ENCODE peak calls at places on chromosomes 16 and 17, in four cellular contexts. G is tibial nerve, R is Panc1, U is breast epithelium. J is an unnamed sample.
A peak's percentile ranks its signal among the peaks of the same experiment; 100 is the strongest.

GRCh38 chr16:1003551-1004347 is 22.2 kb downstream of the SOX8 start:
- DNase-seq in G (no peak), R (no peak), U (no peak), J (no peak)

GRCh38 chr16:11393366-11393765 is 48.1 kb downstream of the RMI2 start:
- DNase-seq in G (no peak), R (no peak), U (no peak), J (no peak)

GRCh38 chr16:30342751-30343490 is 12.2 kb downstream of the CD2BP2 start:
- DNase-seq in G (no peak), R (no peak), U (no peak), J (no peak)

GRCh38 chr17:72219136-72219823 is 98.5 kb downstream of the SOX9 start:
- DNase-seq in G (no peak), R (no peak), U (no peak), J (no peak)

GRCh38 chr17:56594528-56595418 is 1.3 kb downstream of the NOG start:
- DNase-seq in G (no peak), R (no peak), U (no peak), J (peak; percentile 35)

GRCh38 chr17:45341389-45342158 is 24.8 kb upstream of the MAP3K14 start:
- DNase-seq in G (peak; percentile 59), R (no peak), U (peak; percentile 52), J (peak; percentile 69)

GRCh38 chr16:68825427-68825826 is 17.9 kb upstream of the TANGO6 start:
- DNase-seq in G (no peak), R (no peak), U (no peak), J (no peak)

GRCh38 chr17:32487460-32488176 is 825 bp downstream of the CDK5R1 start:
- DNase-seq in G (no peak), R (no peak), U (no peak), J (no peak)

GRCh38 chr17:45311762-45312476 is 4.9 kb downstream of the MAP3K14 start:
- DNase-seq in G (no peak), R (no peak), U (no peak), J (peak; percentile 68)

GRCh38 chr17:46978489-46979022 is 497 bp downstream of the RPRML start:
- DNase-seq in G (no peak), R (no peak), U (no peak), J (no peak)

GRCh38 chr17:14437176-14437575 is 136.3 kb downstream of the HS3ST3B1 start:
- DNase-seq in G (no peak), R (no peak), U (no peak), J (no peak)

GRCh38 chr16:19926449-19927390 is 42.1 kb upstream of the GPRC5B start:
- DNase-seq in G (no peak), R (no peak), U (no peak), J (no peak)

GRCh38 chr16:79088971-79089370 is 511.6 kb downstream of the MAF start:
- DNase-seq in G (no peak), R (no peak), U (no peak), J (no peak)

GRCh38 chr17:82985973-82986372 is 93.4 kb upstream of the METRNL start:
- DNase-seq in G (no peak), R (no peak), U (no peak), J (no peak)

GRCh38 chr16:79648846-79649245 is 48.3 kb upstream of the MAF start:
- DNase-seq in G (no peak), R (no peak), U (no peak), J (no peak)

GRCh38 chr17:44095647-44096496 is 25.3 kb downstream of the G6PC3 start:
- DNase-seq in G (peak; percentile 51), R (no peak), U (no peak), J (peak; percentile 82)
- H3K4me3 ChIP-seq in G (peak overlapping the region; percentile 45), R (no peak overlapping the region), U (peak overlapping the region; percentile 24), J (peak overlapping the region; percentile 56)

DNA sequence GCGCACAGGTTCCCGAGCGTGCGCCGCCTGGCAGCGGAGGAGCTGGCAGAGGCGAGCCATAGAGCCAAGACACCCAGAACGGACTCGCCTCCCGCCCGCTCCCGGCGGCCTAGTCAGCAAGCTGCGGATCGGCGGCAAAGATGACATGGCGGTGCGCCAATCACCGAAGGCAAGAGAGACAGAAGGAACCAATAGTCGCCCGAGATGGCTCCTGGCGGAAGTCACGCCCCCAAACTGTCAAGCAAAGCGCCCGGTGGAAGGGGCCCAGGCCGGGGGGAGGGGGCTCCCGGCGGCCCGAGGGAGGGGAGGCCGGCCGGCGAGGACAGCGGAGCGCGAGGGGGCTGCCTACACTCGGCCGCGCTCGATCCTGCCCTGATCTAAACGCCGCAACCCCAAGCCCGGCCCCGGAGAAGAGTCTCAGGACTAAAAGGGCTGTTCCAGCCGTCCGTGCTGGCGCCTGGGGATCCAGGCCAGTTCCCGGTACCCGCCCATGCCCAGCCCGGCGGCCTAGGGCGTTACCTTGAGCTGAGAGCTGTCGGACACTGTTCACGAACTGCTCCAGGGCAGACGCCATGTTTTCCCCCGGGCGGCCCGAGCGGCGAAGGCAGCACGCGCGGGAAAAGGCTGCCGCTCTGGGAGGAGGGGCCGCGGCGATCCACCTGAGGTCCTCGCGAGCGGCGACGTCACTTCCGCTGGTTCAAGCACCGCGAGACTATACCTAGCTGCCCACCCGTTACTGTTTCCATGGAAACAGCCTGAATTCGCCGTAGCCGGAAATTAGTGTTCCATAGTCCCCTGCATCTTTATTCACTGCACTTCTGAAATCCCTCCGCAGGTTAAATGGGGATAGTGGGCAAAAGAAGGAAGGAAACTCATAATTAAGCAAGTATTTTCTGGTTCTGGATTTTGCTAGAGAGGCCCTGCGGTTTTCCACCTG is at the start of gene COPS3:
- DNase-seq in G (peak; percentile 98), R (peak; percentile 82), U (peak; percentile 98), J (peak; percentile 99)
- TF ChIP-seq CTCF in G (no peak), R (no peak), U (no peak), J (no peak)

GRCh38 chr17:29150191-29150590 is 30.0 kb downstream of the MYO18A start:
- DNase-seq in G (no peak), R (no peak), U (peak; percentile 70), J (no peak)
- H3K27ac ChIP-seq in G (peak overlapping the region; percentile 92), R (peak overlapping the region; percentile 97), U (peak overlapping the region; percentile 82), J (peak overlapping the region; percentile 80)

GRCh38 chr17:28334176-28334575 is 1.1 kb downstream of the IFT20 start:
- DNase-seq in G (no peak), R (no peak), U (no peak), J (no peak)
- H3K4me3 ChIP-seq in G (peak overlapping the region; percentile 81), R (peak overlapping the region; percentile 95), U (no peak overlapping the region), J (peak overlapping the region; percentile 86)

GRCh38 chr16:87653234-87653633 is 50.9 kb downstream of the JPH3 start:
- DNase-seq in G (no peak), R (no peak), U (no peak), J (no peak)
- TF ChIP-seq CTCF in G (no peak), R (peak; percentile 69), U (no peak), J (no peak)

GRCh38 chr17:17813055-17813724 is 23.6 kb downstream of the SREBF1 start:
- DNase-seq in G (no peak), R (no peak), U (no peak), J (peak; percentile 12)

GRCh38 chr17:17810374-17811248 is 26.2 kb downstream of the SREBF1 start:
- DNase-seq in G (peak; percentile 36), R (no peak), U (no peak), J (no peak)

GRCh38 chr17:17812211-17813054 is 24.4 kb downstream of the SREBF1 start:
- DNase-seq in G (peak; percentile 85), R (no peak), U (peak; percentile 79), J (peak; percentile 77)

GRCh38 chr17:17809527-17810373 is 27.0 kb downstream of the SREBF1 start:
- DNase-seq in G (peak; percentile 36), R (no peak), U (peak; percentile 76), J (peak; percentile 69)

DNA sequence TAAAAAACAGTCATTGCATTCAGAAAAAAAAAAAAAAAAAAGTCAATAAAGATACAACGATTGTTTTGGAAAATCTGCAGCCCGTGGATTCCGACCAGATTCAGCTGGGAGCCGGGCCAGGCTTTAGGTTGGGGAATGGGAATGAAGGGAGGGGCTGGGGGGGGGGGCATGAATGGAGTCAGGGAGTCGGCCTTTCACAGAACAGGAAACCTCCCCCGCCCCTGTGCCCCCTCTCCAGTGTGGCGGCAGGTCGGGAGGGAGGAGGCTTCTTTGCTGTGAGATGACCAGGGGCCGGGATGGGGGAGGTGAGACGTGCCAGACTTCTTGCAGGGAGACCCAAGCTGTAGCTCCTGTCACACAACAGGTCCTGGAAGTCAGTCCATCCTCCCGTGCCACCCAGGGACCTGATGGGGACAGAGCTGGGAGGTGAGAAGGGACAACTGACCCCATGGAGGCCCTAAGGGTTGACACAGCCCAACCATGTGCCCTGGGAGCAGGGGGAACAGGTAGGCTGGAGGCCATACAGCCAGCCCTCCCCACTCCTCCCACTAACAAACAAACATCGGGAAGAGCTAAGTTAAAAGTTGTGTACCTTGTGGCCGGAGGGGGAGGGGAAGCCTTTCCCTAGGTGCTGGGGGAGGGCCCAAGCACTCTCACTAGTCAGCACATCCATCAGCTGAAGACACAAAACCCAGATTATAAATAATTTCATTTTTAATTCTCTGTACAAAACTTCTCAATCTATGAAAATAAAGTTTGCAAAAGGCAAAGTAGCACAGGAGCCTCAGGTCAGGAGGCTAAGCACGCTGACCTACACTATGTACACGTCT is 25.2 kb downstream of the SREBF1 start:
- DNase-seq in G (no peak), R (no peak), U (peak; percentile 74), J (no peak)
- H3K27ac ChIP-seq in G (peak overlapping the region; percentile 62), R (peak overlapping the region; percentile 73), U (peak overlapping the region; percentile 52), J (no peak overlapping the region)

DNA sequence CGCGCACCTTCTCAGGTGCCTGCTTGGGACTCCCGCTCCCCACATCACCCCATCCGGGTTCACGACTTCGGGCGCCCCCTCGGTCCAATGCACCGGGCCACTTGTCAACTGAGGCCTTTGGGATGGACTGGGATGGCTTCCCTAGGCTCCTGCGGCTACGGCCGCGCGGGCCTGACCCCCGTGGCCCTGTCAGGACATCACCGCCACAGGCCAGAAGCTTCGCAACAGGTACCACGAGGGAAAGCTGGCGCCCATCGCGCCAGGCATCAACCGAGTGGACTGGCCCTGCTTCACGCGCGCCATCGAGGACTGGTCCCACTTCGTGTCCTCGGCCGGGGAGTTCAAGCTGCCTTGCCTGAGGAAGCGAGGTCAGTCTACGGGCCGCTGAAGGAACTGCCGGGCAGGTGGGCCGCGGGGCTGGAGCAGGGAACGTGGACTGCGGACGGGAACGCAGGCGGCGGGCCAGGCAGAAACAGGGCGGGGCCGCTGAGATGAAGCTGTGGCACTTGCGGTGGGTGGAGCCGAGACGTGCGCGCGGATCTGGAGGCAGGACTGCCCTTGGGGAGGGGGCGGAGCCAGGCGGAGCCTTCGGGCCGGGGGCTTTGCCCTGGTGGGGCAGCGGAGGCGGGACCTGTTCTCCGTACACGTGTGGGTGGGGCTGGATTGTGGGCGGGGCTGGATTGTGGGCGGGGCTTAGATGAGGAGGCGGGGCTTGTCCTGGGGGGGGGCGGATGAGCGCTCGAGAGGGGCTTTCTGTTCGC is 13.7 kb upstream of the CNGB1 start:
- DNase-seq in G (peak; percentile 52), R (no peak), U (peak; percentile 69), J (peak; percentile 87)
- H3K4me3 ChIP-seq in G (peak overlapping the region; percentile 74), R (peak overlapping the region; percentile 32), U (peak overlapping the region; percentile 39), J (peak overlapping the region; percentile 66)

J was measured in psoas muscle.